ENCODE peak calls at places on chromosomes 12 and 14, in four cellular contexts. One of them, this sample, is unnamed.
A peak's percentile ranks its signal among the peaks of the same experiment; 100 is the strongest.

GRCh38 chr12:95701275-95701674 is 89.3 kb downstream of the NTN4 start:
- DNase-seq in HCT116: no peak
- DNase-seq in breast epithelium: no peak
- DNase-seq in GM23338: no peak
- DNase-seq in this sample: no peak

GRCh38 chr12:47818701-47819543 is 781 bp downstream of the HDAC7 start:
- DNase-seq in HCT116: no peak
- DNase-seq in GM23338: peak; percentile 81
- DNase-seq in breast epithelium: no peak
- DNase-seq in this sample: no peak

GRCh38 chr12:94169966-94170689 is 21.8 kb downstream of the PLXNC1 start:
- DNase-seq in breast epithelium: no peak
- DNase-seq in GM23338: no peak
- DNase-seq in HCT116: no peak
- DNase-seq in this sample: no peak

GRCh38 chr12:28374556-28374955 is 184.3 kb downstream of the CCDC91 start:
- DNase-seq in HCT116: no peak
- DNase-seq in breast epithelium: no peak
- DNase-seq in GM23338: no peak
- DNase-seq in this sample: no peak

GRCh38 chr14:44759263-44759662 is 202.5 kb downstream of the KLHL28 start:
- DNase-seq in HCT116: no peak
- DNase-seq in GM23338: no peak
- DNase-seq in breast epithelium: no peak
- DNase-seq in this sample: no peak

GRCh38 chr14:100285021-100285912 is 21.0 kb downstream of the SLC25A29 start:
- DNase-seq in breast epithelium: peak; percentile 63
- DNase-seq in GM23338: peak; percentile 85
- DNase-seq in HCT116: no peak
- DNase-seq in this sample: no peak

GRCh38 chr12:67410246-67410645 is 141.1 kb downstream of the CAND1 start:
- DNase-seq in HCT116: no peak
- DNase-seq in GM23338: no peak
- DNase-seq in breast epithelium: no peak
- DNase-seq in this sample: no peak

GRCh38 chr14:104131968-104132732 is 6.2 kb upstream of the KIF26A start:
- DNase-seq in GM23338: no peak
- DNase-seq in HCT116: no peak
- DNase-seq in breast epithelium: no peak
- DNase-seq in this sample: no peak

GRCh38 chr14:85536835-85537195 is 6.9 kb downstream of the FLRT2 start:
- DNase-seq in breast epithelium: no peak
- DNase-seq in HCT116: no peak
- DNase-seq in GM23338: no peak
- DNase-seq in this sample: no peak

GRCh38 chr12:52794479-52795331 is 1.2 kb downstream of the KRT3 start:
- DNase-seq in GM23338: no peak
- DNase-seq in HCT116: no peak
- DNase-seq in breast epithelium: no peak
- DNase-seq in this sample: no peak

GRCh38 chr12:98901189-98901588 is 256.1 kb downstream of the APAF1 start:
- DNase-seq in breast epithelium: no peak
- DNase-seq in GM23338: no peak
- DNase-seq in HCT116: no peak
- DNase-seq in this sample: no peak

GRCh38 chr14:89773644-89774316 is 180.8 kb downstream of the EFCAB11 start:
- DNase-seq in GM23338: peak; percentile 75
- DNase-seq in breast epithelium: no peak
- DNase-seq in HCT116: no peak
- DNase-seq in this sample: no peak

GRCh38 chr12:11650279-11650696 is 814 bp downstream of the ETV6 start:
- DNase-seq in breast epithelium: no peak
- DNase-seq in HCT116: no peak
- DNase-seq in GM23338: peak; percentile 62
- DNase-seq in this sample: no peak

GRCh38 chr12:68832504-68832867 is 24.5 kb downstream of the MDM2 start:
- DNase-seq in GM23338: no peak
- DNase-seq in breast epithelium: no peak
- DNase-seq in HCT116: no peak
- DNase-seq in this sample: no peak

GRCh38 chr14:63551338-63551737 is 8.2 kb upstream of the PPP2R5E start:
- DNase-seq in GM23338: no peak
- DNase-seq in breast epithelium: no peak
- DNase-seq in HCT116: no peak
- DNase-seq in this sample: no peak

GRCh38 chr14:34051966-34052657 is 101.2 kb upstream of the EGLN3 start:
- DNase-seq in breast epithelium: no peak
- DNase-seq in GM23338: no peak
- DNase-seq in HCT116: peak; percentile 88
- DNase-seq in this sample: no peak

GRCh38 chr12:67998379-67998778 is 9.1 kb downstream of the IFNG-AS1 start:
- DNase-seq in GM23338: no peak
- DNase-seq in breast epithelium: no peak
- DNase-seq in HCT116: no peak
- DNase-seq in this sample: no peak

GRCh38 chr14:101780390-101780789 is 18.9 kb downstream of the PPP2R5C start:
- DNase-seq in HCT116: no peak
- DNase-seq in GM23338: peak; percentile 50
- DNase-seq in breast epithelium: no peak
- DNase-seq in this sample: no peak

GRCh38 chr12:124786065-124786964 is 77.3 kb downstream of the SCARB1 start:
- DNase-seq in HCT116: no peak
- DNase-seq in GM23338: peak; percentile 95
- DNase-seq in breast epithelium: peak; percentile 88
- DNase-seq in this sample: no peak

GRCh38 chr14:95407342-95407741 is 87.6 kb upstream of the CLMN start:
- DNase-seq in GM23338: no peak
- DNase-seq in HCT116: no peak
- DNase-seq in breast epithelium: no peak
- DNase-seq in this sample: no peak

GRCh38 chr12:131643581-131644452 is 67.1 kb upstream of the SFSWAP start:
- DNase-seq in breast epithelium: no peak
- DNase-seq in GM23338: no peak
- DNase-seq in HCT116: no peak
- DNase-seq in this sample: no peak

GRCh38 chr12:67752226-67752732 is 103.7 kb downstream of the DYRK2 start:
- DNase-seq in breast epithelium: no peak
- DNase-seq in HCT116: no peak
- DNase-seq in GM23338: no peak
- DNase-seq in this sample: no peak

GRCh38 chr12:120126635-120127005 is 10.1 kb upstream of the RAB35 start:
- DNase-seq in GM23338: peak; percentile 59
- DNase-seq in HCT116: no peak
- DNase-seq in breast epithelium: no peak
- DNase-seq in this sample: no peak

GRCh38 chr14:100239200-100239839 is 376 bp downstream of the YY1 start:
- DNase-seq in HCT116: no peak
- DNase-seq in breast epithelium: no peak
- DNase-seq in GM23338: no peak
- DNase-seq in this sample: no peak

GRCh38 chr14:71365305-71365865 is 458.1 kb downstream of the PCNX1 start:
- DNase-seq in GM23338: no peak
- DNase-seq in HCT116: no peak
- DNase-seq in breast epithelium: no peak
- DNase-seq in this sample: no peak

GRCh38 chr12:65740873-65741600 is 83.2 kb upstream of the HMGA2 start:
- DNase-seq in GM23338: peak; percentile 93
- DNase-seq in breast epithelium: no peak
- DNase-seq in HCT116: no peak
- DNase-seq in this sample: peak; percentile 27

GRCh38 chr14:104438166-104438887 is 141.2 kb upstream of the C14orf180 start:
- DNase-seq in breast epithelium: peak; percentile 41
- DNase-seq in GM23338: no peak
- DNase-seq in HCT116: no peak
- DNase-seq in this sample: no peak

GRCh38 chr14:49972840-49973239 is 80.0 kb downstream of the ARF6 start:
- DNase-seq in HCT116: peak; percentile 71
- DNase-seq in GM23338: no peak
- DNase-seq in breast epithelium: no peak
- DNase-seq in this sample: peak; percentile 87

GRCh38 chr12:24854908-24855307 is 94.0 kb downstream of the BCAT1 start:
- DNase-seq in breast epithelium: no peak
- DNase-seq in GM23338: no peak
- DNase-seq in HCT116: no peak
- DNase-seq in this sample: no peak

GRCh38 chr14:34420547-34421150 is 41.4 kb downstream of the SPTSSA start:
- DNase-seq in breast epithelium: no peak
- DNase-seq in HCT116: no peak
- DNase-seq in GM23338: no peak
- DNase-seq in this sample: no peak

GRCh38 chr14:65045691-65046090 is 56.6 kb downstream of the MAX start:
- DNase-seq in breast epithelium: no peak
- DNase-seq in HCT116: no peak
- DNase-seq in GM23338: no peak
- DNase-seq in this sample: no peak

GRCh38 chr14:65043893-65044595 is 57.3 kb downstream of the FNTB start:
- DNase-seq in GM23338: no peak
- DNase-seq in breast epithelium: no peak
- DNase-seq in HCT116: no peak
- DNase-seq in this sample: no peak

GRCh38 chr14:65045011-65045410 is 57.3 kb downstream of the MAX start:
- DNase-seq in breast epithelium: no peak
- DNase-seq in HCT116: no peak
- DNase-seq in GM23338: no peak
- DNase-seq in this sample: no peak

GRCh38 chr14:65042731-65043372 is 56.2 kb downstream of the FNTB start:
- DNase-seq in HCT116: no peak
- DNase-seq in breast epithelium: no peak
- DNase-seq in GM23338: no peak
- DNase-seq in this sample: no peak

GRCh38 chr14:65044596-65044959 is 57.7 kb downstream of the MAX start:
- DNase-seq in HCT116: no peak
- DNase-seq in breast epithelium: no peak
- DNase-seq in GM23338: no peak
- DNase-seq in this sample: no peak
- TF ChIP-seq POLR2AphosphoS5 in HCT116: no peak
- TF ChIP-seq POLR2AphosphoS5 in breast epithelium: no peak
- TF ChIP-seq POLR2AphosphoS5 in GM23338: no peak
- TF ChIP-seq POLR2AphosphoS5 in this sample: no peak

DNA sequence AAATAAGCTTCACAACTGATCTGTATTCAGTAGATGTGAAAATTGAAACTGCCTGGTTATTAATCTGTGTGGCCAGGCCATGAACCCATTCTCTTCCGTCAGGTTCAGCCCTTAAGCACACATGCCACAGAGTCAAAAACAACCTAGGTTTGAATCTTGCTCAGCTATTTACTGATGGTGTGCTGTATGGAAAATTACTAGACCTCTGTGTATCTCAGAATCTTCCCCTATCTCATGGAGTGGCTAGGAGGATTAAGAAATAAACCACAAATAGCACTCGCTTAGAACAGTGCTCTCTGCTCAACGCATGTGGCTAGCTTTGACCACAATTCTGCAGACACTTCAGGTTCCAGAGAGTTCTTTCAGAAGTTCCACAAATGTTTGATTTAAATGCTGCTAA is 240.7 kb upstream of the PLEKHG7 start:
- DNase-seq in GM23338: no peak
- DNase-seq in breast epithelium: no peak
- DNase-seq in HCT116: no peak
- DNase-seq in this sample: no peak
- TF ChIP-seq POLR2AphosphoS5 in GM23338: no peak
- TF ChIP-seq POLR2AphosphoS5 in breast epithelium: no peak
- TF ChIP-seq POLR2AphosphoS5 in HCT116: no peak
- TF ChIP-seq POLR2AphosphoS5 in this sample: no peak

DNA sequence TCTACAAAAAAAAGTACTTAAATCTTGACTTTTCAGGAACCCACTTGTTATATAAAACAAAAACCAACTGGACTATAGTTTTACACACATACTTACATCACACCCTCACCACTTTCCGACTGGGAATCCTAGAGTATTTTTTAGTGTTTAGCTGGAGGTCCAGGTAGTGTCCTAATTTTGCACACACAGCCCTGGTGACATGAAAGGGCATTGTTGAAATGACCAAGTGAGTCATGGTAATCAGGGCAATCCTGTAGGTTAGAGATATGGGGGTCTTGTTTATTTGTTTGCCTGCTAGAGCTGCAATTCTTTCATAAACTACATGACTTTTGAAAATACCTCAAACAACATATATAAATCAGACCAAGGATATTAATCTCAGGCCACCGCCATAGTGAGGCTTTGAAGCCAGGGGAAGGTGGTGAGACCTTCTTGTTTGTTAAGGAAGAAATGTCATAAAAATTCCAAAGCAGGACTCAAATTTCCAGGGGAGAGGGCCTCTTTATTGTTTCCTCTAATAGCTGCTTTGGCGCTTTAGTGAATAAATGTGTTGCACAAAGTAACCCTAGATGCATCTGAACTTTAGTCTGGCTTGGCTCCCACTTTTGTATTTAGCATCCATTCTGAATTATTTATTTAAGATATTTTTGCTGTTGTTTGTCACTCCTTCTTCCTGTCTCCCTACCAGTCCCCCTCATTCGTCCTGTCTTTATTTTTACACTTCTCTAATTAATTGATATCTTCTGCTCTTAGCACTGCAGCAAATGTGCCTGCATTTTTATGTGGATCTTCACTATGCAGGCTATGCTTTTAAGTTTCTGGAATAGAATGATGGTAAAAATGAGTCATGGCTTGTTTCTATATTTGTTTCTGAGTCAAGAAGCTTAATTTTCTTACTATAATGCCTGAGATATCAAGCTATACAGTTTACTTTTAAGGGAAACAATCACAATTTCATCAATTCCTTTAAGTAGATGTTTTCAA is 430.2 kb downstream of the RAD51B start:
- DNase-seq in GM23338: no peak
- DNase-seq in breast epithelium: no peak
- DNase-seq in HCT116: peak; percentile 74
- DNase-seq in this sample: no peak
- TF ChIP-seq POLR2AphosphoS5 in GM23338: no peak
- TF ChIP-seq POLR2AphosphoS5 in breast epithelium: no peak
- TF ChIP-seq POLR2AphosphoS5 in HCT116: peak; percentile 20
- TF ChIP-seq POLR2AphosphoS5 in this sample: no peak

DNA sequence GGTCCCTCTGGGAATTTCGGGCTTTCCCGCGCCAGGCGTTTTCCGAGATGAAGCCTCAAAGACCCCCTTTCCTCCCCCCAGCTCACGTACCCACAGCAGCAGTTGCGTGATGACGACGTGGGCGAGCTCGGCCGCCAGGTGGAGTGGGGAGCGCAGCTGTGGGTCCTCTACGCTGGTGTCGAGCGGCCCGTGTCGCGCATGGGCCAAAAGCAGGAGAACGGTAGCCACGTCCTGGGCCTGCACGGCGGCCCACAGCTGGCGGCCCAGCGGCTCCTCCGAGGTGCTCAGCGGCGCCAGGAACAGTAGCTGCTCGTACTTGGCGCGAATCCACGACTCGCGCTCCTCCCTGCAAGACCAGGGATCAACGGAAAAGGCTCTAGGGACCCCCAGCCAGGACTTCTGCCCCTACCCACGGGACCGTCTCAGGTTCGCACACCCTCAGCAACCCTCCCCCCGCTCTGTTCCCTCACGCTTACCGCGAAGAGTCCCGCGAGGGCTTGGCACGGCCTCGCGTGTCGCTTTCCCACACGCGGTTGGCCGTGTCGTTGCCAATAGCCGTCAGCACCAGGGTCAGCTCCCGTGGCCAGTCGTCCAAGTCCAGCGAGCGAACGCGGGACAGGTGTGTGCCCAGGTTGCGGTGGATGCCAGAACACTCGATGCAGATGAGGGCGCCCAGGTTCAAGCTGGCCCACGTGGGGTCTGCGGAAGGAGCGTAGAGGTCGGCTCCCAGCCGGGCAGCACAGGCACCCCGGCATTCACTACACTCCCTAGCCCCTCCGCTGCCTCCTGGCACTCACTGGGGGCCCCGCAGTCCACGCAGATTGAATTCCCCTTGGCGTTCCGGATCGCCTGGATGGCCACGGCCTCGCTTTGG is 11.4 kb downstream of the AGAP2 start:
- DNase-seq in GM23338: peak; percentile 55
- DNase-seq in breast epithelium: no peak
- DNase-seq in HCT116: no peak
- DNase-seq in this sample: no peak
- TF ChIP-seq POLR2AphosphoS5 in GM23338: no peak
- TF ChIP-seq POLR2AphosphoS5 in breast epithelium: no peak
- TF ChIP-seq POLR2AphosphoS5 in HCT116: no peak
- TF ChIP-seq POLR2AphosphoS5 in this sample: no peak